ENCODE peak calls at places on chromosomes 13 and 19, in four cellular contexts. B is nephron progenitor cell, M is mammary epithelial cell, K is IMR-90. V is an unnamed sample.

GRCh38 chr13:47226516-47226915 is 329.7 kb upstream of the HTR2A start:
- DNase-seq in M (peak), K (peak), B (no peak), V (no peak)

GRCh38 chr13:27135023-27135422 is 36.6 kb downstream of the USP12 start:
- DNase-seq in B (no peak), M (no peak), K (no peak), V (no peak)

GRCh38 chr13:73722120-73722519 is 412.1 kb downstream of the KLF12 start:
- DNase-seq in M (peak), B (no peak), K (peak), V (peak)

GRCh38 chr19:18713550-18714117 is 30.2 kb downstream of the CRTC1 start:
- DNase-seq in B (no peak), K (no peak), M (no peak), V (no peak)

GRCh38 chr13:52713894-52714293 is 25.7 kb downstream of the CNMD start:
- DNase-seq in K (no peak), M (no peak), B (no peak), V (no peak)

GRCh38 chr13:57632276-57633140 is 964 bp downstream of the PCDH17 start:
- DNase-seq in B (peak), K (no peak), M (no peak), V (peak)

GRCh38 chr19:30254214-30254613 is 118.0 kb upstream of the ZNF536 start:
- DNase-seq in B (no peak), K (no peak), M (no peak), V (no peak)

GRCh38 chr13:51348069-51348967 is 8.8 kb downstream of the SERPINE3 start:
- DNase-seq in K (no peak), B (no peak), M (no peak), V (no peak)

GRCh38 chr13:34011552-34012085 is 193.7 kb downstream of the RFC3 start:
- DNase-seq in B (no peak), K (no peak), M (no peak), V (no peak)

GRCh38 chr13:92838786-92839185 is 387.8 kb upstream of the GPC6 start:
- DNase-seq in B (no peak), M (peak), K (peak), V (no peak)

GRCh38 chr13:113599396-113599795 is 14.8 kb downstream of the TFDP1 start:
- DNase-seq in B (no peak), K (no peak), M (no peak), V (no peak)

GRCh38 chr13:37959284-37959683 is 89.7 kb upstream of the TRPC4 start:
- DNase-seq in M (no peak), K (no peak), B (no peak), V (no peak)

GRCh38 chr19:3508771-3509535 is 2.8 kb downstream of the FZR1 start:
- DNase-seq in M (no peak), B (no peak), K (peak), V (no peak)

GRCh38 chr19:18218600-18218999 is 7.6 kb downstream of the PDE4C start:
- DNase-seq in M (no peak), K (no peak), B (no peak), V (no peak)

GRCh38 chr19:41288898-41289505 is 21.0 kb upstream of the CCDC97 start:
- DNase-seq in K (no peak), B (no peak), M (no peak), V (no peak)

GRCh38 chr13:68727788-68728187 is 1379.8 kb upstream of the ATXN8OS start:
- DNase-seq in K (no peak), B (no peak), M (no peak), V (no peak)

GRCh38 chr19:3119071-3119781 is 16.6 kb upstream of the GNA15 start:
- DNase-seq in B (no peak), M (no peak), K (no peak), V (no peak)

GRCh38 chr19:34274827-34275625 is 20.7 kb downstream of the GARRE1 start:
- DNase-seq in K (peak), M (peak), B (no peak), V (no peak)

GRCh38 chr13:29522044-29522685 is 73.3 kb downstream of the SLC7A1 start:
- DNase-seq in K (peak), M (no peak), B (no peak), V (no peak)

GRCh38 chr13:19845758-19846157 is 17.7 kb downstream of the ZMYM5 start:
- DNase-seq in K (peak), B (no peak), M (peak), V (no peak)

GRCh38 chr19:15323496-15324235 is 8.7 kb downstream of the BRD4 start:
- DNase-seq in M (peak), K (peak), B (no peak), V (no peak)

GRCh38 chr19:9945319-9945966 is 9.1 kb upstream of the OLFM2 start:
- DNase-seq in K (peak), M (peak), B (peak), V (no peak)

GRCh38 chr13:109627649-109628048 is 158.7 kb downstream of the IRS2 start:
- DNase-seq in M (no peak), B (no peak), K (no peak), V (no peak)

GRCh38 chr13:54183728-54184127 is 1155.1 kb downstream of the OLFM4 start:
- DNase-seq in K (no peak), M (no peak), B (no peak), V (no peak)

GRCh38 chr19:36001605-36002004 is 6.6 kb downstream of the SDHAF1 start:
- DNase-seq in K (no peak), M (no peak), B (no peak), V (no peak)

GRCh38 chr19:18293642-18294466 is 12.4 kb upstream of the JUND start:
- DNase-seq in B (no peak), M (no peak), K (no peak), V (no peak)

GRCh38 chr13:39855236-39855635 is 199.8 kb downstream of the COG6 start:
- DNase-seq in B (no peak), M (no peak), K (no peak), V (no peak)

GRCh38 chr13:111636804-111637203 is 316.4 kb downstream of the TEX29 start:
- DNase-seq in B (no peak), K (no peak), M (no peak), V (no peak)

GRCh38 chr19:17872251-17873001 is 681 bp downstream of the SLC5A5 start:
- DNase-seq in M (no peak), B (no peak), K (no peak), V (no peak)

GRCh38 chr19:46036745-46037126 is 4.1 kb downstream of the IGFL4 start:
- DNase-seq in K (no peak), B (no peak), M (no peak), V (no peak)

GRCh38 chr19:12880551-12881171 is 588 bp downstream of the DNASE2 start:
- DNase-seq in B (peak), K (peak), M (no peak), V (peak)

GRCh38 chr13:105774739-105775460 is 760.6 kb downstream of the EFNB2 start:
- DNase-seq in B (no peak), M (no peak), K (peak), V (no peak)

GRCh38 chr19:5170329-5170745 is 170.3 kb downstream of the PTPRS start:
- DNase-seq in M (no peak), K (no peak), B (peak), V (no peak)
- TF ChIP-seq CTCF in M (peak), K (peak), B (peak), V (peak)

DNA sequence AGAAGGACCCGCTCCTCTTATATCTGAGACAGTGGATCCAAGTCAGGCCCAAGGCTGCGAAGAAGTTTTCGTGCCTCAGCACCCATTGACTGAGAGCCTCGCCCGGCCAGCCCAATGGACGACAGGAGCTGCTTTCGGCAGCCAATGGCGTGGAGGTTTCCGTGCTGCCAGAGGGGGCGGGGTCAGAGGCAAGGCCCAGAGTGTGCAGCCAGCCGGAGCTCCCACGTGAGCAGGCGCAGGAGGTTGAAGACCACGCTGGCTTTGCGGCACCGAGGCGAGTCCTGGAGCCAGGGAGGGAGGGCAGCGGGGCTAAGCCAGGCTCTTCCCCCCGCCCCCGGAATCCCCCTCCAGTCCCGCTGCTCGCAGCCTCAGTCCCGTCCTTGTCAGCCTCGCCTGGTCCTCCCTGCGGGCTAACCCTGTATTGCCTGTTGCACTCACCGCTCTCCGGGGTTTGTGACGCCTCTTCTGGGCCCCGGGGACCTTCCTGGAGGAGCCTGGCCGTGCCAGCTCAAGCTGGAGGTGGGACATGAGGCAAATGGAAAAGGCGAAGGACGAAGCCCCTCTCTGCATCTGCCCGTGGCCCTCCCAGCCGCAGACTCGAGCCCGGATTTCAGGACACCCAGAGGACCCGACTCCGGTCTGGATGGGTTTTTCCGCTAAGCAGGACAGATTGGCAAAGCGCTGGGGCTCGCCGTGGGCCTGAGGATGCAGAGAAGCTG is 1.5 kb downstream of the IFNL4 start:
- DNase-seq in M (no peak), B (peak), K (no peak), V (no peak)
- TF ChIP-seq CTCF in M (no peak), B (no peak), K (no peak), V (no peak)

GRCh38 chr13:101942535-101943157 is 459.2 kb downstream of the FGF14 start:
- DNase-seq in M (no peak), B (no peak), K (no peak), V (no peak)
- TF ChIP-seq CTCF in M (peak), B (no peak), K (no peak), V (no peak)

GRCh38 chr13:96811049-96811448 is 183.2 kb downstream of the OXGR1 start:
- DNase-seq in B (no peak), K (no peak), M (no peak), V (no peak)
- TF ChIP-seq CTCF in B (no peak), K (no peak), M (no peak), V (no peak)

GRCh38 chr13:96744665-96745331 is 249.5 kb downstream of the OXGR1 start:
- DNase-seq in M (no peak), B (no peak), K (no peak), V (no peak)
- TF ChIP-seq CTCF in M (no peak), B (no peak), K (no peak), V (no peak)

GRCh38 chr19:55114566-55115145 is 2.8 kb downstream of the PPP1R12C start:
- DNase-seq in B (no peak), K (no peak), M (no peak), V (no peak)

GRCh38 chr19:55113570-55114039 is 3.8 kb downstream of the PPP1R12C start:
- DNase-seq in M (peak), B (peak), K (peak), V (peak)

GRCh38 chr19:55112246-55112780 is 5.1 kb downstream of the PPP1R12C start:
- DNase-seq in B (no peak), M (no peak), K (no peak), V (no peak)

GRCh38 chr19:55111238-55111831 is 6.1 kb downstream of the PPP1R12C start:
- DNase-seq in K (no peak), B (no peak), M (no peak), V (no peak)

DNA sequence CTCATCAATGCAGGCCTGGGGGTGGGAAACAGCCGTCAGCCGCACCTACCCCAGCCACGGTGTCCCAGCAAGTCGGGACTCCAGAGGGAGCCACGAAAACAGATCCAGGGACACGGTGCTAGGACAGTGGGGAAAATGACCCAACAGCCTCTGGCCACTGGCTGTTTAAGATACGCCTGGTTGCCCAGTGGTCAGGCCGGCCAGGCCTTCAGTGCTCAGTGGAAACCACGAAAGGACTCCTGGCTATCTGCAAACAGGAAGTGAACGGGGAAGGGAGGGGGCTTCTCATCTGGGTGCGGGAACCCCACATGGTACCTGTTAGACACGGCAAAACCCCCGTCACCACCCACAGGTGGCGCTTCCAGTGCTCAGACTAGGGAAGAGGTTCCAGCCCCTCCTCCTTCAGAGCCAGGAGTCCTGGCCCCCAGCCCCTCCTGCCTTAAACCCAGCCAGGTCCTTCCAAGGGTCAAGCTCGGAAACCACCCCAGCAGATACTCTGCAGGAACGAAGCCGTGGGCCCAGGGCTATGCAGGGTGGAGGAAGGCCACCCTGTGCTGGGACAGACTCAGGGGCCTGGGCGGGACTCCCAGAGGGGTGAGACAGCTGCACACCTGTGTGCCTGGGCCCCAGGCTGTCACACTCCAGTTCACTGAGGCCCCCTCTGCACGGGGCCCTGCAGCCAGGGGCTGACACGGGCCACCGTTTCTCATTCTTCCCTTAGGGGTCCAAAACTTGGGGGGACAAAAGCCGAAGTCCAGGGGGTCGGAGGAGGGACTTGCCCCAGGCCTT is 4.5 kb downstream of the PPP1R12C start:
- DNase-seq in B (no peak), K (no peak), M (no peak), V (peak)
- TF ChIP-seq CTCF in B (no peak), K (no peak), M (no peak), V (no peak)

V was measured in GM20000.